ENCODE peak calls at places on chromosomes 4 and X, in ten cellular contexts. D is ovary, J is endothelial cell of umbilical vein, B is IMR-90, R is stomach, K is breast epithelium, M is Peyer's patch, C is transverse colon, V is esophagus muscularis mucosa, X is testis. T is an unnamed sample.

GRCh38 chrX:46325312-46325877 is 219.8 kb downstream of the ZNF674 start:
- DNase-seq in D (no peak), J (peak; percentile 69), B (peak; percentile 52), R (no peak), K (peak; percentile 18), M (no peak), C (no peak), V (no peak), X (no peak), T (no peak)

GRCh38 chr4:137922721-137923120 is 319.4 kb downstream of the SLC7A11 start:
- DNase-seq in D (no peak), J (no peak), B (no peak), R (no peak), K (no peak), M (no peak), C (no peak), V (no peak), X (no peak), T (no peak)

GRCh38 chr4:169975837-169976796 is 50.1 kb downstream of the MFAP3L start:
- DNase-seq in D (no peak), J (no peak), B (no peak), R (no peak), K (no peak), M (no peak), C (peak; percentile 55), V (no peak), X (no peak), T (no peak)

GRCh38 chr4:86359944-86360478 is at the start of gene MAPK10:
- DNase-seq in D (peak; percentile 61), J (peak; percentile 75), B (peak; percentile 88), R (peak; percentile 38), K (peak; percentile 49), M (no peak), C (peak; percentile 57), V (no peak), X (peak; percentile 70), T (peak; percentile 84)

GRCh38 chr4:140691369-140691768 is 64.8 kb downstream of the TBC1D9 start:
- DNase-seq in D (no peak), J (peak; percentile 69), B (peak; percentile 62), R (no peak), K (no peak), M (no peak), C (no peak), V (peak; percentile 39), X (no peak), T (no peak)

GRCh38 chr4:99205104-99205979 is 13.7 kb downstream of the ADH6 start:
- DNase-seq in D (no peak), J (no peak), B (peak; percentile 34), R (no peak), K (no peak), M (no peak), C (peak; percentile 32), V (no peak), X (peak; percentile 28), T (no peak)

GRCh38 chrX:66030505-66031317 is 9.2 kb downstream of the VSIG4 start:
- DNase-seq in D (no peak), J (peak; percentile 1), B (peak; percentile 7), R (no peak), K (no peak), M (no peak), C (peak; percentile 25), V (no peak), X (peak; percentile 15), T (no peak)

GRCh38 chrX:23554304-23554703 is 113.0 kb upstream of the PRDX4 start:
- DNase-seq in D (no peak), J (peak; percentile 25), B (peak; percentile 50), R (no peak), K (no peak), M (no peak), C (no peak), V (no peak), X (no peak), T (no peak)

GRCh38 chr4:13399257-13399656 is 84.9 kb downstream of the RAB28 start:
- DNase-seq in D (no peak), J (no peak), B (peak; percentile 31), R (no peak), K (no peak), M (no peak), C (no peak), V (no peak), X (no peak), T (no peak)

GRCh38 chrX:124414281-124414680 is 67.9 kb downstream of the SH2D1A start:
- DNase-seq in D (no peak), J (no peak), B (no peak), R (no peak), K (no peak), M (no peak), C (no peak), V (no peak), X (no peak), T (no peak)

GRCh38 chrX:134019567-134020206 is 34.3 kb upstream of the GPC3 start:
- DNase-seq in D (no peak), J (no peak), B (no peak), R (no peak), K (no peak), M (no peak), C (no peak), V (no peak), X (no peak), T (no peak)

GRCh38 chr4:21113496-21114213 is 413.4 kb downstream of the PACRGL start:
- DNase-seq in D (no peak), J (peak; percentile 84), B (no peak), R (no peak), K (no peak), M (no peak), C (no peak), V (no peak), X (no peak), T (no peak)

GRCh38 chrX:16487620-16488380 is 162.2 kb upstream of the S100G start:
- DNase-seq in D (no peak), J (no peak), B (peak; percentile 66), R (no peak), K (no peak), M (no peak), C (no peak), V (no peak), X (no peak), T (no peak)

GRCh38 chr4:147678796-147679549 is 5.0 kb downstream of the PRMT9 start:
- DNase-seq in D (no peak), J (no peak), B (peak; percentile 41), R (no peak), K (no peak), M (no peak), C (no peak), V (no peak), X (no peak), T (no peak)

GRCh38 chr4:98929341-98930267 is 671 bp upstream of the EIF4E start:
- DNase-seq in D (peak; percentile 53), J (peak; percentile 91), B (peak; percentile 98), R (peak; percentile 71), K (peak; percentile 54), M (peak; percentile 82), C (peak; percentile 75), V (peak; percentile 92), X (peak; percentile 49), T (peak; percentile 90)

GRCh38 chr4:143089291-143089690 is 95.4 kb upstream of the USP38 start:
- DNase-seq in D (no peak), J (no peak), B (no peak), R (no peak), K (no peak), M (no peak), C (no peak), V (no peak), X (no peak), T (no peak)

GRCh38 chrX:40501456-40501855 is 79.3 kb upstream of the ATP6AP2 start:
- DNase-seq in D (no peak), J (no peak), B (no peak), R (no peak), K (no peak), M (no peak), C (no peak), V (no peak), X (no peak), T (no peak)

DNA sequence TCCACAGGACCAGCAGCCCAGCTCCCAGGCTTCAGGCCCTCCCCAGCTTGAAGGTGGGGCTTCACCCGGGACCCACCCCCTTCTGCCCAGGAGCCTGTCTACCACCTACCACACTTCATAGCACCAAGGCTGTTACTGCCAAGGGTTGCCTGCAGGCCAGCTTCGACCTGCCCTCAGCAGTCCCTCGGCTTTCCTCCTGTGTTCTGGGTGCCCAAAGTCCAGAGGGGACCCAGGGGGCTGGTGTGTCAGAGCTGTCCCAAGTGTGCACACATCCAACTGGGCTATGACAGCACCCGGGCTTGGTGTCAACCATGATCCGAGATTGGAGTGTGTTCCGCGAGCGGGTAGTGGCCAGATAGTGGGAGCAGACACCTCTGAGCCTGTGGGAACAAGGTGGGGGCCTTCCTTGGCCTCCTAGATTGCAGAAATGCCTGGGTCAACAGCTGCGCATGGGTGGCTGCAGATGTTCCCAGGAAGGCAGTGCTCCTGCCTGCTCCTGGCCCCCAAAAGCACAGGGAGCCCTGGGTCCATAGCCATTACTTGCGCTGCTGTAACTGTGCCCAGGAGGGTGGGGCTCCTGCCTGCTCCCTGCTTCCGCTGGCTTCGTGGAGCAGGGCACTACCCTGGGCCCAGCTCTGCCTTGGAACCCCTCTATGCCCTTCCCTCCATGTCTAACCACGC is 16.8 kb downstream of the SULT1B1 start:
- DNase-seq in D (no peak), J (no peak), B (no peak), R (no peak), K (no peak), M (no peak), C (no peak), V (no peak), X (no peak), T (peak; percentile 69)
- TF ChIP-seq POLR2A in D (no peak), J (no peak), B (no peak), R (no peak), K (no peak), M (no peak), C (no peak), V (no peak), X (no peak), T (no peak)

GRCh38 chr4:1171306-1172227 is 816 bp downstream of the SPON2 start:
- DNase-seq in D (peak; percentile 72), J (no peak), B (no peak), R (no peak), K (no peak), M (peak; percentile 55), C (peak; percentile 50), V (peak; percentile 86), X (no peak), T (peak; percentile 88)
- H3K27ac ChIP-seq in D (peak overlapping the region; percentile 76), J (no peak overlapping the region), B (peak overlapping the region; percentile 68), R (peak overlapping the region; percentile 81), K (peak overlapping the region; percentile 89), M (peak overlapping the region; percentile 69), C (peak overlapping the region; percentile 75), V (peak overlapping the region; percentile 75), X (peak overlapping the region; percentile 19), T (peak overlapping the region; percentile 44)

GRCh38 chrX:2318371-2318770 is 182.4 kb downstream of the DHRSX start:
- DNase-seq in D (no peak), J (no peak), B (no peak), R (no peak), K (no peak), M (no peak), C (no peak), V (no peak), X (no peak), T (no peak)
- TF ChIP-seq POLR2A in D (no peak), J (no peak), B (no peak), R (no peak), K (no peak), M (no peak), C (no peak), V (no peak), X (no peak), T (no peak)

DNA sequence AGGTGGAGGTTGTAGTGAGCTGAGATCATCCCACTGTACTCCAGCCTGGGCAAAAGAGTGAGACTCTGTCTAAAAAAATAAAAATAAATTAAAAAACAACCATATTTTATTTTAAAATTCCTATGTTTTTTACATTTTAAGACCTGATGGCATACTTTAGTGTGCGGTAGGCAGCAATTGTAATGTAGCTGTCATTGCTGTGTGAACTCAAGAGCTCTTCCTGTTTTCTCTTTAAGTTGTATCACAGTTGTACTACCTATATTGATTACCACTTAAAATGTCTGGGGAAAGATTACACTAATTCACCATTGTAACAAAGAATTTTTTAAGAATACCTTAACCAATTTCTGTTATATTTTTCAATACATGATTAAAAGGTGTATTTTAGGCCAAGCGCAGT is 27.3 kb downstream of the ABCE1 start:
- DNase-seq in D (no peak), J (no peak), B (no peak), R (no peak), K (no peak), M (no peak), C (no peak), V (no peak), X (no peak), T (no peak)
- H3K27ac ChIP-seq in D (no peak overlapping the region), J (no peak overlapping the region), B (no peak overlapping the region), R (no peak overlapping the region), K (no peak overlapping the region), M (no peak overlapping the region), C (no peak overlapping the region), V (no peak overlapping the region), X (no peak overlapping the region), T (peak overlapping the region; percentile 64)

T was measured in spleen.